ENCODE peak calls at places on chromosomes 5 and 9, in four cellular contexts. P is NCI-H1092 treated with DMSO at 0.1 percent for 48 hours, D is NCI-H446 treated with DMSO at 0.1 percent for 48 hours, Z is fibroblast of gingiva. C is an unnamed sample.

GRCh38 chr9:125161284-125161918 is 18.1 kb upstream of the SCAI start:
- DNase-seq in D (no peak), Z (peak), P (no peak), C (no peak)

GRCh38 chr9:90331826-90332575 is 310.6 kb downstream of the DIRAS2 start:
- DNase-seq in D (no peak), P (no peak), Z (peak), C (peak)

GRCh38 chr9:34986541-34987047 is 3.0 kb upstream of the DNAJB5 start:
- DNase-seq in Z (no peak), P (peak), D (no peak), C (no peak)

GRCh38 chr9:113885183-113886002 is 9.3 kb downstream of the ZNF618 start:
- DNase-seq in P (no peak), Z (no peak), D (no peak), C (no peak)

GRCh38 chr9:95053611-95054440 is 263.7 kb downstream of the FANCC start:
- DNase-seq in Z (no peak), P (no peak), D (no peak), C (no peak)

GRCh38 chr5:92634883-92635282 is 946.1 kb downstream of the NR2F1-AS1 start:
- DNase-seq in D (no peak), P (peak), Z (no peak), C (peak)

GRCh38 chr5:178690208-178690607 is 40.3 kb downstream of the ZNF354A start:
- DNase-seq in D (no peak), Z (no peak), P (no peak), C (no peak)

GRCh38 chr5:135304352-135305221 is 94.4 kb downstream of the MACROH2A1 start:
- DNase-seq in P (no peak), D (no peak), Z (no peak), C (no peak)